ENCODE peak calls at places on chromosome 10, in four cellular contexts. Q is A172, I is IMR-90, D is NCI-H1417. L is an unnamed sample.

GRCh38 chr10:32004161-32004591 is 52.0 kb downstream of the KIF5B start:
- DNase-seq in Q (no peak), I (no peak), D (no peak), L (peak; percentile 5)

GRCh38 chr10:126723226-126723625 is 52.7 kb upstream of the C10orf90 start:
- DNase-seq in Q (no peak), I (no peak), D (no peak), L (no peak)

GRCh38 chr10:30434273-30435067 is 486 bp downstream of the MAP3K8 start:
- DNase-seq in Q (peak; percentile 66), I (peak; percentile 74), D (no peak), L (no peak)

GRCh38 chr10:73814896-73815718 is 3.7 kb upstream of the NDST2 start:
- DNase-seq in Q (no peak), I (no peak), D (no peak), L (no peak)

GRCh38 chr10:72616716-72617115 is 9.2 kb downstream of the MICU1 start:
- DNase-seq in Q (no peak), I (no peak), D (no peak), L (no peak)

GRCh38 chr10:77251297-77252013 is 386.2 kb downstream of the KCNMA1 start:
- DNase-seq in Q (peak; percentile 66), I (peak; percentile 62), D (no peak), L (no peak)

GRCh38 chr10:28411648-28412047 is 108.8 kb upstream of the MPP7 start:
- DNase-seq in Q (peak; percentile 52), I (no peak), D (no peak), L (no peak)

GRCh38 chr10:82934429-82934828 is 1059.4 kb downstream of the NRG3 start:
- DNase-seq in Q (no peak), I (no peak), D (no peak), L (no peak)

GRCh38 chr10:4331150-4331549 is 494.9 kb upstream of the AKR1E2 start:
- DNase-seq in Q (no peak), I (no peak), D (no peak), L (no peak)

GRCh38 chr10:122878799-122879338 is 512 bp downstream of the FAM24B start:
- DNase-seq in Q (no peak), I (no peak), D (peak; percentile 27), L (peak; percentile 27)

GRCh38 chr10:26029858-26030257 is 95.8 kb downstream of the MYO3A start:
- DNase-seq in Q (no peak), I (no peak), D (peak; percentile 3), L (no peak)

GRCh38 chr10:122497241-122497640 is 35.9 kb downstream of the HTRA1 start:
- DNase-seq in Q (no peak), I (no peak), D (no peak), L (no peak)

GRCh38 chr10:11473128-11473760 is 138.2 kb downstream of the USP6NL start:
- DNase-seq in Q (no peak), I (no peak), D (no peak), L (no peak)

GRCh38 chr10:83262434-83262833 is 876.9 kb upstream of the GHITM start:
- DNase-seq in Q (no peak), I (no peak), D (no peak), L (no peak)

GRCh38 chr10:83539528-83540308 is 599.6 kb upstream of the GHITM start:
- DNase-seq in Q (peak; percentile 32), I (no peak), D (no peak), L (peak; percentile 53)

GRCh38 chr10:10333622-10334021 is 684.0 kb upstream of the CELF2 start:
- DNase-seq in Q (no peak), I (no peak), D (no peak), L (no peak)

GRCh38 chr10:30804478-30805055 is 175.0 kb upstream of the LYZL2 start:
- DNase-seq in Q (no peak), I (no peak), D (no peak), L (no peak)

GRCh38 chr10:119353438-119353837 is 146.1 kb downstream of the GRK5 start:
- DNase-seq in Q (no peak), I (no peak), D (no peak), L (no peak)

GRCh38 chr10:5555881-5556280 is 31.1 kb downstream of the CALML3 start:
- DNase-seq in Q (no peak), I (no peak), D (no peak), L (no peak)